ENCODE peak calls at places on chromosomes 12 and 14, in four cellular contexts. E is EH, Y is amniotic stem cell, M is progenitor cell of endocrine pancreas. I is an unnamed sample.

GRCh38 chr14:104384776-104385071 is 194.8 kb upstream of the C14orf180 start:
- DNase-seq in E (no peak), Y (no peak), M (no peak), I (no peak)

GRCh38 chr14:102840801-102841528 is 63.7 kb downstream of the TRAF3 start:
- DNase-seq in E (no peak), Y (no peak), M (no peak), I (no peak)

GRCh38 chr12:95547522-95548055 is 3.7 kb downstream of the USP44 start:
- DNase-seq in E (peak; percentile 41), Y (no peak), M (no peak), I (no peak)

GRCh38 chr12:103278329-103278728 is 217.4 kb downstream of the C12orf42 start:
- DNase-seq in E (no peak), Y (no peak), M (no peak), I (no peak)

GRCh38 chr12:124115976-124116690 is 143.1 kb downstream of the ZNF664 start:
- DNase-seq in E (no peak), Y (no peak), M (no peak), I (no peak)

GRCh38 chr12:92248977-92249376 is 103.3 kb upstream of the BTG1 start:
- DNase-seq in E (no peak), Y (no peak), M (no peak), I (no peak)

GRCh38 chr12:33734871-33735270 is 287.4 kb upstream of the ALG10 start:
- DNase-seq in E (no peak), Y (no peak), M (no peak), I (no peak)

GRCh38 chr12:131591714-131592709 is 118.9 kb upstream of the SFSWAP start:
- DNase-seq in E (no peak), Y (no peak), M (no peak), I (no peak)

GRCh38 chr12:105698047-105698446 is 367.6 kb downstream of the C12orf75 start:
- DNase-seq in E (peak; percentile 34), Y (no peak), M (no peak), I (no peak)

GRCh38 chr12:111404362-111405148 is 1.2 kb upstream of the SH2B3 start:
- DNase-seq in E (peak; percentile 43), Y (no peak), M (no peak), I (no peak)

GRCh38 chr12:113292091-113292490 is 42.8 kb downstream of the SLC8B1 start:
- DNase-seq in E (peak; percentile 68), Y (no peak), M (no peak), I (peak; percentile 29)

GRCh38 chr12:132608231-132609171 is 1.9 kb downstream of the LRCOL1 start:
- DNase-seq in E (no peak), Y (no peak), M (no peak), I (no peak)

GRCh38 chr12:6046511-6047180 is 77.8 kb downstream of the VWF start:
- DNase-seq in E (no peak), Y (no peak), M (no peak), I (no peak)

GRCh38 chr14:33611405-33612183 is 339.3 kb downstream of the EGLN3 start:
- DNase-seq in E (no peak), Y (no peak), M (no peak), I (no peak)

GRCh38 chr12:5745251-5745888 is 199.7 kb downstream of the ANO2 start:
- DNase-seq in E (peak; percentile 71), Y (peak; percentile 15), M (peak; percentile 86), I (peak; percentile 13)

GRCh38 chr12:6662602-6662905 is 365 bp downstream of the ING4 start:
- DNase-seq in E (no peak), Y (no peak), M (no peak), I (no peak)

GRCh38 chr14:92209141-92209540 is 87.4 kb downstream of the CPSF2 start:
- DNase-seq in E (no peak), Y (no peak), M (no peak), I (no peak)

I was measured in HS-5.